ENCODE peak calls at places on chromosomes 2 and 18, in ten cellular contexts. One of them, this sample, is unnamed.

GRCh38 chr2:177212895-177213856 is 582 bp downstream of the HNRNPA3 start:
- DNase-seq in psoas muscle: peak
- DNase-seq in WTC11: peak
- DNase-seq in tibial nerve: peak
- DNase-seq in HepG2: peak
- DNase-seq in cardiac fibroblast: peak
- DNase-seq in left ventricle myocardium inferior: peak
- DNase-seq in choroid plexus epithelial cell: peak
- DNase-seq in MCF 10A: peak
- DNase-seq in mammary epithelial cell: peak
- DNase-seq in this sample: peak

GRCh38 chr2:229348135-229348534 is 77.0 kb upstream of the PID1 start:
- DNase-seq in choroid plexus epithelial cell: peak
- DNase-seq in tibial nerve: no peak
- DNase-seq in mammary epithelial cell: no peak
- DNase-seq in WTC11: no peak
- DNase-seq in left ventricle myocardium inferior: no peak
- DNase-seq in cardiac fibroblast: peak
- DNase-seq in psoas muscle: no peak
- DNase-seq in HepG2: no peak
- DNase-seq in MCF 10A: peak
- DNase-seq in this sample: no peak

GRCh38 chr2:31075936-31076590 is 62.2 kb downstream of the GALNT14 start:
- DNase-seq in choroid plexus epithelial cell: peak
- DNase-seq in psoas muscle: no peak
- DNase-seq in mammary epithelial cell: peak
- DNase-seq in tibial nerve: no peak
- DNase-seq in left ventricle myocardium inferior: no peak
- DNase-seq in HepG2: no peak
- DNase-seq in cardiac fibroblast: peak
- DNase-seq in MCF 10A: peak
- DNase-seq in WTC11: no peak
- DNase-seq in this sample: peak

GRCh38 chr2:196801986-196802385 is 2.5 kb upstream of the GTF3C3 start:
- DNase-seq in cardiac fibroblast: peak
- DNase-seq in MCF 10A: peak
- DNase-seq in WTC11: no peak
- DNase-seq in left ventricle myocardium inferior: no peak
- DNase-seq in HepG2: no peak
- DNase-seq in mammary epithelial cell: peak
- DNase-seq in tibial nerve: no peak
- DNase-seq in choroid plexus epithelial cell: no peak
- DNase-seq in psoas muscle: no peak
- DNase-seq in this sample: peak

GRCh38 chr18:1394966-1395365 is 490.3 kb downstream of the ADCYAP1 start:
- DNase-seq in psoas muscle: no peak
- DNase-seq in mammary epithelial cell: no peak
- DNase-seq in cardiac fibroblast: no peak
- DNase-seq in HepG2: no peak
- DNase-seq in tibial nerve: no peak
- DNase-seq in MCF 10A: no peak
- DNase-seq in left ventricle myocardium inferior: no peak
- DNase-seq in WTC11: no peak
- DNase-seq in choroid plexus epithelial cell: no peak
- DNase-seq in this sample: no peak

GRCh38 chr18:62361288-62361687 is 36.2 kb downstream of the TNFRSF11A start:
- DNase-seq in MCF 10A: no peak
- DNase-seq in left ventricle myocardium inferior: no peak
- DNase-seq in cardiac fibroblast: no peak
- DNase-seq in tibial nerve: no peak
- DNase-seq in HepG2: no peak
- DNase-seq in choroid plexus epithelial cell: no peak
- DNase-seq in psoas muscle: no peak
- DNase-seq in mammary epithelial cell: no peak
- DNase-seq in WTC11: no peak
- DNase-seq in this sample: no peak

GRCh38 chr18:53426656-53427055 is 797.8 kb downstream of the MBD2 start:
- DNase-seq in WTC11: no peak
- DNase-seq in left ventricle myocardium inferior: no peak
- DNase-seq in HepG2: no peak
- DNase-seq in psoas muscle: no peak
- DNase-seq in choroid plexus epithelial cell: peak
- DNase-seq in cardiac fibroblast: no peak
- DNase-seq in mammary epithelial cell: no peak
- DNase-seq in MCF 10A: no peak
- DNase-seq in tibial nerve: no peak
- DNase-seq in this sample: no peak

GRCh38 chr18:55794288-55795052 is 206.5 kb upstream of the TCF4 start:
- DNase-seq in psoas muscle: no peak
- DNase-seq in tibial nerve: no peak
- DNase-seq in left ventricle myocardium inferior: no peak
- DNase-seq in cardiac fibroblast: no peak
- DNase-seq in choroid plexus epithelial cell: peak
- DNase-seq in WTC11: no peak
- DNase-seq in mammary epithelial cell: no peak
- DNase-seq in MCF 10A: no peak
- DNase-seq in HepG2: no peak
- DNase-seq in this sample: no peak

GRCh38 chr2:148802448-148803220 is 72.4 kb upstream of the KIF5C start:
- DNase-seq in tibial nerve: no peak
- DNase-seq in choroid plexus epithelial cell: no peak
- DNase-seq in left ventricle myocardium inferior: no peak
- DNase-seq in MCF 10A: peak
- DNase-seq in WTC11: no peak
- DNase-seq in HepG2: no peak
- DNase-seq in psoas muscle: no peak
- DNase-seq in mammary epithelial cell: peak
- DNase-seq in cardiac fibroblast: peak
- DNase-seq in this sample: peak

GRCh38 chr2:230873670-230874401 is 9.1 kb downstream of the ITM2C start:
- DNase-seq in choroid plexus epithelial cell: no peak
- DNase-seq in left ventricle myocardium inferior: no peak
- DNase-seq in cardiac fibroblast: no peak
- DNase-seq in psoas muscle: no peak
- DNase-seq in mammary epithelial cell: no peak
- DNase-seq in HepG2: no peak
- DNase-seq in WTC11: no peak
- DNase-seq in tibial nerve: no peak
- DNase-seq in MCF 10A: no peak
- DNase-seq in this sample: no peak

GRCh38 chr18:74951165-74951760 is 257.7 kb downstream of the PTGR3 start:
- DNase-seq in cardiac fibroblast: peak
- DNase-seq in MCF 10A: peak
- DNase-seq in tibial nerve: peak
- DNase-seq in left ventricle myocardium inferior: no peak
- DNase-seq in WTC11: no peak
- DNase-seq in HepG2: peak
- DNase-seq in mammary epithelial cell: peak
- DNase-seq in psoas muscle: no peak
- DNase-seq in choroid plexus epithelial cell: peak
- DNase-seq in this sample: peak

GRCh38 chr2:10267551-10268465 is 34.9 kb upstream of the HPCAL1 start:
- DNase-seq in choroid plexus epithelial cell: no peak
- DNase-seq in psoas muscle: peak
- DNase-seq in HepG2: peak
- DNase-seq in tibial nerve: no peak
- DNase-seq in WTC11: peak
- DNase-seq in mammary epithelial cell: no peak
- DNase-seq in cardiac fibroblast: no peak
- DNase-seq in MCF 10A: no peak
- DNase-seq in left ventricle myocardium inferior: peak
- DNase-seq in this sample: no peak

GRCh38 chr2:232261776-232262175 is 116.8 kb upstream of the ALPP start:
- DNase-seq in HepG2: no peak
- DNase-seq in cardiac fibroblast: no peak
- DNase-seq in choroid plexus epithelial cell: no peak
- DNase-seq in MCF 10A: no peak
- DNase-seq in mammary epithelial cell: no peak
- DNase-seq in left ventricle myocardium inferior: no peak
- DNase-seq in psoas muscle: no peak
- DNase-seq in WTC11: no peak
- DNase-seq in tibial nerve: no peak
- DNase-seq in this sample: no peak

GRCh38 chr2:1713839-1714236 is 30.5 kb downstream of the PXDN start:
- DNase-seq in left ventricle myocardium inferior: no peak
- DNase-seq in mammary epithelial cell: no peak
- DNase-seq in choroid plexus epithelial cell: no peak
- DNase-seq in WTC11: no peak
- DNase-seq in tibial nerve: no peak
- DNase-seq in MCF 10A: no peak
- DNase-seq in psoas muscle: no peak
- DNase-seq in HepG2: no peak
- DNase-seq in cardiac fibroblast: no peak
- DNase-seq in this sample: no peak

GRCh38 chr2:132747046-132747445 is 77.0 kb upstream of the LYPD1 start:
- DNase-seq in MCF 10A: no peak
- DNase-seq in WTC11: no peak
- DNase-seq in HepG2: no peak
- DNase-seq in cardiac fibroblast: no peak
- DNase-seq in choroid plexus epithelial cell: no peak
- DNase-seq in psoas muscle: no peak
- DNase-seq in mammary epithelial cell: no peak
- DNase-seq in tibial nerve: no peak
- DNase-seq in left ventricle myocardium inferior: no peak
- DNase-seq in this sample: no peak

GRCh38 chr2:190637903-190638618 is 10.8 kb upstream of the NAB1 start:
- DNase-seq in psoas muscle: peak
- DNase-seq in left ventricle myocardium inferior: peak
- DNase-seq in cardiac fibroblast: no peak
- DNase-seq in mammary epithelial cell: no peak
- DNase-seq in tibial nerve: no peak
- DNase-seq in HepG2: peak
- DNase-seq in MCF 10A: peak
- DNase-seq in choroid plexus epithelial cell: peak
- DNase-seq in WTC11: no peak
- DNase-seq in this sample: no peak

GRCh38 chr2:128162266-128162665 is 71.3 kb downstream of the UGGT1 start:
- DNase-seq in MCF 10A: no peak
- DNase-seq in mammary epithelial cell: no peak
- DNase-seq in cardiac fibroblast: no peak
- DNase-seq in HepG2: no peak
- DNase-seq in WTC11: no peak
- DNase-seq in left ventricle myocardium inferior: no peak
- DNase-seq in psoas muscle: no peak
- DNase-seq in tibial nerve: no peak
- DNase-seq in choroid plexus epithelial cell: peak
- DNase-seq in this sample: no peak

DNA sequence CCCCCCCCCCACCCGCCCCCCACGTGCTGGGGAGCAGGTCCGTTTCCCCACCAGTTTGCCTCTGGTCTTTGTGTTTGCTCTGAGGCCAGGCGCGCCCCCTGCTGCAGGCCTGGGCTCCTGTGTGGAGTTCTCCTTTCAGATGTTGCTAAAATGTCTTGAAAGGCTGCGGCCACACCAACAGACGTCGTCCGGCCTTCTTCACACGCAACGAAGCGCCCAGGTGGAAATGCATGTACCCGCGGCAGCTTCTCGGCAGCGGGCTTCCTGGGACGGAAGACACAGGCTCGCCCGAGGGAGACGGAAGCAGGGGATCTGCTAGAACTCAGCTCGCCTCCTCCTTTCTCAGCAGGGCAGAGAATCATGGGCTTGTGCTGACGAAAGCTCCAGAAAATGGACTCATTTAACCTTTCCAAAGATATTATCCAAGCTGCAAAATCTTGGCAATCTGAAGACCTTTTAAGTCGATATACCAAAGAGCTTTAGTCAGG is 125.3 kb upstream of the ZNF516 start:
- DNase-seq in left ventricle myocardium inferior: peak
- DNase-seq in MCF 10A: peak
- DNase-seq in choroid plexus epithelial cell: peak
- DNase-seq in tibial nerve: peak
- DNase-seq in WTC11: peak
- DNase-seq in cardiac fibroblast: peak
- DNase-seq in mammary epithelial cell: peak
- DNase-seq in psoas muscle: peak
- DNase-seq in HepG2: no peak
- DNase-seq in this sample: peak
- TF ChIP-seq CTCF in left ventricle myocardium inferior: peak
- TF ChIP-seq CTCF in MCF 10A: peak
- TF ChIP-seq CTCF in choroid plexus epithelial cell: peak
- TF ChIP-seq CTCF in tibial nerve: peak
- TF ChIP-seq CTCF in WTC11: peak
- TF ChIP-seq CTCF in cardiac fibroblast: peak
- TF ChIP-seq CTCF in mammary epithelial cell: peak
- TF ChIP-seq CTCF in psoas muscle: peak
- TF ChIP-seq CTCF in HepG2: peak
- TF ChIP-seq CTCF in this sample: peak

GRCh38 chr2:203238711-203239526 is at the start of gene CYP20A1:
- DNase-seq in WTC11: peak
- DNase-seq in MCF 10A: peak
- DNase-seq in psoas muscle: peak
- DNase-seq in HepG2: peak
- DNase-seq in choroid plexus epithelial cell: peak
- DNase-seq in tibial nerve: peak
- DNase-seq in mammary epithelial cell: peak
- DNase-seq in left ventricle myocardium inferior: peak
- DNase-seq in cardiac fibroblast: peak
- DNase-seq in this sample: peak
- TF ChIP-seq CTCF in WTC11: no peak
- TF ChIP-seq CTCF in MCF 10A: no peak
- TF ChIP-seq CTCF in psoas muscle: peak
- TF ChIP-seq CTCF in HepG2: peak
- TF ChIP-seq CTCF in choroid plexus epithelial cell: peak
- TF ChIP-seq CTCF in tibial nerve: peak
- TF ChIP-seq CTCF in mammary epithelial cell: peak
- TF ChIP-seq CTCF in left ventricle myocardium inferior: peak
- TF ChIP-seq CTCF in cardiac fibroblast: peak
- TF ChIP-seq CTCF in this sample: peak

GRCh38 chr2:18787726-18788125 is 198.4 kb upstream of the NT5C1B start:
- DNase-seq in left ventricle myocardium inferior: no peak
- DNase-seq in WTC11: no peak
- DNase-seq in cardiac fibroblast: peak
- DNase-seq in mammary epithelial cell: no peak
- DNase-seq in HepG2: no peak
- DNase-seq in MCF 10A: no peak
- DNase-seq in psoas muscle: no peak
- DNase-seq in choroid plexus epithelial cell: no peak
- DNase-seq in tibial nerve: no peak
- DNase-seq in this sample: no peak
- TF ChIP-seq CTCF in left ventricle myocardium inferior: no peak
- TF ChIP-seq CTCF in WTC11: no peak
- TF ChIP-seq CTCF in cardiac fibroblast: no peak
- TF ChIP-seq CTCF in mammary epithelial cell: peak
- TF ChIP-seq CTCF in HepG2: no peak
- TF ChIP-seq CTCF in MCF 10A: no peak
- TF ChIP-seq CTCF in psoas muscle: no peak
- TF ChIP-seq CTCF in choroid plexus epithelial cell: no peak
- TF ChIP-seq CTCF in tibial nerve: no peak
- TF ChIP-seq CTCF in this sample: no peak

DNA sequence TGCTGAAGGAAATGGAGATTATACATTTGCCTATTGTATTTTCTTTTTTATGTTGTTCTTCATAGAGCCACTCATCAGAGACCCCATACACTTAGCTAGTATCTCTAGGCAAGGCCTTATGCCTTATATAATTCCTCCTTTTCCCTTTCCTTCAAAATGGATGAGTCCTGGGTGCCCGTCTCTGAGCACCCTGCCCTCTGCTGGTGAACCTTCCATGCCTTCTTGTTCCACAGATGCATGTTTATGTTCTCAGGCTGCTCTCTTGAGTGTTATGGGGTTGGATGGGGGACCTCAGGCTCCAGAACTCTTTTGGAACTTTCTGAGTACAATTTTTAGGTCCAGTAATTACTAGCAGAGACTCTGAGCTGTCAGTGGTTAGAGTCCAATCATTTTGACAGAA is 368.6 kb upstream of the SPRED2 start:
- DNase-seq in WTC11: peak
- DNase-seq in MCF 10A: peak
- DNase-seq in left ventricle myocardium inferior: no peak
- DNase-seq in psoas muscle: no peak
- DNase-seq in choroid plexus epithelial cell: peak
- DNase-seq in mammary epithelial cell: peak
- DNase-seq in HepG2: no peak
- DNase-seq in tibial nerve: no peak
- DNase-seq in cardiac fibroblast: no peak
- DNase-seq in this sample: peak
- TF ChIP-seq CTCF in WTC11: peak
- TF ChIP-seq CTCF in MCF 10A: no peak
- TF ChIP-seq CTCF in left ventricle myocardium inferior: peak
- TF ChIP-seq CTCF in psoas muscle: peak
- TF ChIP-seq CTCF in choroid plexus epithelial cell: peak
- TF ChIP-seq CTCF in mammary epithelial cell: peak
- TF ChIP-seq CTCF in HepG2: peak
- TF ChIP-seq CTCF in tibial nerve: no peak
- TF ChIP-seq CTCF in cardiac fibroblast: no peak
- TF ChIP-seq CTCF in this sample: peak

This sample was measured in bronchial epithelial cell.